ENCODE peak calls at places on chromosome 2, in nine cellular contexts. W is adipocyte; O is AG04450; V is colonic mucosa; Q is osteoblast; E is Calu3; B is stromal cell of bone marrow; N is K562; A is stimulated activated CD4-positive, alpha-beta T cell treated with anti-CD3 and anti-CD28 coated beads, Interleukin-2, amount 100 ng/mL, for 48 hours. S is an unnamed sample.

GRCh38 chr2:1091895-1092585 is 141.4 kb downstream of the SNTG2 start:
- DNase-seq in E (no peak), O (no peak), V (no peak), N (no peak), Q (no peak), A (no peak), B (no peak), W (peak), S (no peak)

GRCh38 chr2:150425121-150425559 is 62.3 kb downstream of the RND3 start:
- DNase-seq in B (no peak), N (no peak), Q (no peak), E (no peak), O (no peak), A (no peak), W (no peak), V (no peak), S (no peak)

GRCh38 chr2:15989559-15989958 is 49.2 kb downstream of the MYCN start:
- DNase-seq in E (peak), W (no peak), O (no peak), A (no peak), Q (no peak), V (no peak), N (no peak), B (no peak), S (no peak)

GRCh38 chr2:128636802-128637147 is 318.1 kb upstream of the HS6ST1 start:
- DNase-seq in A (no peak), E (no peak), N (no peak), V (no peak), Q (no peak), B (no peak), W (no peak), O (no peak), S (no peak)

GRCh38 chr2:29317077-29317517 is 201.9 kb downstream of the CLIP4 start:
- DNase-seq in A (no peak), Q (no peak), N (no peak), E (no peak), W (peak), O (no peak), V (no peak), B (peak), S (no peak)

GRCh38 chr2:12321886-12322285 is 394.9 kb upstream of the TRIB2 start:
- DNase-seq in O (no peak), Q (peak), E (no peak), A (no peak), N (no peak), W (no peak), B (no peak), V (no peak), S (no peak)

GRCh38 chr2:46157072-46157965 is 139.9 kb upstream of the EPAS1 start:
- DNase-seq in A (no peak), V (no peak), E (no peak), B (no peak), W (no peak), Q (no peak), N (no peak), O (no peak), S (peak)

GRCh38 chr2:8103085-8103708 is 578.7 kb upstream of the ID2 start:
- DNase-seq in A (no peak), B (no peak), E (peak), N (no peak), W (peak), V (no peak), Q (no peak), O (peak), S (no peak)

S was measured in tibial artery.